ENCODE peak calls at places on chromosomes 12 and 14, in ten cellular contexts. One of them, this sample, is unnamed.

GRCh38 chr14:102218688-102219087 is 79.0 kb downstream of the WDR20 start:
- DNase-seq in body of pancreas: no peak
- DNase-seq in lung: no peak
- DNase-seq in ovary: no peak
- DNase-seq in tibial artery: no peak
- DNase-seq in heart right ventricle: no peak
- DNase-seq in endothelial cell of umbilical vein: no peak
- DNase-seq in kidney epithelial cell: no peak
- DNase-seq in fibroblast of the aortic adventitia: no peak
- DNase-seq in psoas muscle: no peak
- DNase-seq in this sample: no peak

GRCh38 chr12:6921996-6922935 is 5.5 kb upstream of the ATN1 start:
- DNase-seq in heart right ventricle: no peak
- DNase-seq in kidney epithelial cell: no peak
- DNase-seq in endothelial cell of umbilical vein: no peak
- DNase-seq in tibial artery: peak
- DNase-seq in body of pancreas: no peak
- DNase-seq in psoas muscle: no peak
- DNase-seq in lung: no peak
- DNase-seq in fibroblast of the aortic adventitia: no peak
- DNase-seq in ovary: peak
- DNase-seq in this sample: no peak

GRCh38 chr14:61670576-61670975 is 24.7 kb upstream of the HIF1A start:
- DNase-seq in body of pancreas: no peak
- DNase-seq in fibroblast of the aortic adventitia: no peak
- DNase-seq in kidney epithelial cell: no peak
- DNase-seq in heart right ventricle: no peak
- DNase-seq in tibial artery: no peak
- DNase-seq in endothelial cell of umbilical vein: no peak
- DNase-seq in psoas muscle: no peak
- DNase-seq in ovary: no peak
- DNase-seq in lung: no peak
- DNase-seq in this sample: no peak

GRCh38 chr14:42374332-42374731 is 767.7 kb downstream of the LRFN5 start:
- DNase-seq in ovary: no peak
- DNase-seq in lung: no peak
- DNase-seq in tibial artery: no peak
- DNase-seq in endothelial cell of umbilical vein: no peak
- DNase-seq in psoas muscle: no peak
- DNase-seq in kidney epithelial cell: no peak
- DNase-seq in body of pancreas: no peak
- DNase-seq in fibroblast of the aortic adventitia: no peak
- DNase-seq in heart right ventricle: no peak
- DNase-seq in this sample: no peak

GRCh38 chr14:85366226-85366625 is 163.7 kb upstream of the FLRT2 start:
- DNase-seq in lung: no peak
- DNase-seq in body of pancreas: no peak
- DNase-seq in endothelial cell of umbilical vein: no peak
- DNase-seq in tibial artery: no peak
- DNase-seq in psoas muscle: no peak
- DNase-seq in kidney epithelial cell: no peak
- DNase-seq in fibroblast of the aortic adventitia: no peak
- DNase-seq in ovary: no peak
- DNase-seq in heart right ventricle: no peak
- DNase-seq in this sample: no peak

GRCh38 chr14:89196561-89196960 is 220.5 kb downstream of the FOXN3 start:
- DNase-seq in tibial artery: no peak
- DNase-seq in heart right ventricle: no peak
- DNase-seq in kidney epithelial cell: no peak
- DNase-seq in ovary: no peak
- DNase-seq in endothelial cell of umbilical vein: no peak
- DNase-seq in body of pancreas: no peak
- DNase-seq in fibroblast of the aortic adventitia: no peak
- DNase-seq in psoas muscle: no peak
- DNase-seq in lung: no peak
- DNase-seq in this sample: no peak

GRCh38 chr12:2083561-2083960 is 30.8 kb downstream of the CACNA1C start:
- DNase-seq in body of pancreas: no peak
- DNase-seq in fibroblast of the aortic adventitia: no peak
- DNase-seq in tibial artery: no peak
- DNase-seq in heart right ventricle: no peak
- DNase-seq in lung: no peak
- DNase-seq in psoas muscle: no peak
- DNase-seq in ovary: no peak
- DNase-seq in endothelial cell of umbilical vein: no peak
- DNase-seq in kidney epithelial cell: no peak
- DNase-seq in this sample: peak

GRCh38 chr14:100398044-100398443 is 74.9 kb downstream of the SLC25A47 start:
- DNase-seq in lung: no peak
- DNase-seq in fibroblast of the aortic adventitia: no peak
- DNase-seq in endothelial cell of umbilical vein: no peak
- DNase-seq in kidney epithelial cell: peak
- DNase-seq in tibial artery: no peak
- DNase-seq in psoas muscle: no peak
- DNase-seq in body of pancreas: no peak
- DNase-seq in heart right ventricle: no peak
- DNase-seq in ovary: no peak
- DNase-seq in this sample: no peak

GRCh38 chr12:57520008-57520726 is at the start of gene DDIT3:
- DNase-seq in fibroblast of the aortic adventitia: peak
- DNase-seq in endothelial cell of umbilical vein: peak
- DNase-seq in body of pancreas: peak
- DNase-seq in psoas muscle: peak
- DNase-seq in lung: peak
- DNase-seq in tibial artery: peak
- DNase-seq in kidney epithelial cell: peak
- DNase-seq in ovary: peak
- DNase-seq in heart right ventricle: peak
- DNase-seq in this sample: peak

GRCh38 chr12:57521475-57522018 is 1.1 kb upstream of the MBD6 start:
- DNase-seq in kidney epithelial cell: no peak
- DNase-seq in ovary: peak
- DNase-seq in psoas muscle: peak
- DNase-seq in heart right ventricle: peak
- DNase-seq in body of pancreas: peak
- DNase-seq in endothelial cell of umbilical vein: no peak
- DNase-seq in tibial artery: peak
- DNase-seq in lung: no peak
- DNase-seq in fibroblast of the aortic adventitia: no peak
- DNase-seq in this sample: no peak

GRCh38 chr12:57522887-57523705 is 472 bp downstream of the MBD6 start:
- DNase-seq in fibroblast of the aortic adventitia: peak
- DNase-seq in lung: peak
- DNase-seq in psoas muscle: peak
- DNase-seq in endothelial cell of umbilical vein: peak
- DNase-seq in heart right ventricle: peak
- DNase-seq in body of pancreas: peak
- DNase-seq in ovary: peak
- DNase-seq in tibial artery: peak
- DNase-seq in kidney epithelial cell: no peak
- DNase-seq in this sample: no peak

GRCh38 chr12:57523706-57524614 is 1.3 kb downstream of the MBD6 start:
- DNase-seq in endothelial cell of umbilical vein: no peak
- DNase-seq in lung: no peak
- DNase-seq in tibial artery: no peak
- DNase-seq in body of pancreas: no peak
- DNase-seq in kidney epithelial cell: no peak
- DNase-seq in psoas muscle: no peak
- DNase-seq in fibroblast of the aortic adventitia: peak
- DNase-seq in ovary: no peak
- DNase-seq in heart right ventricle: no peak
- DNase-seq in this sample: no peak

GRCh38 chr12:57522019-57522886 is at the start of gene MBD6:
- DNase-seq in heart right ventricle: peak
- DNase-seq in ovary: peak
- DNase-seq in lung: peak
- DNase-seq in psoas muscle: peak
- DNase-seq in endothelial cell of umbilical vein: peak
- DNase-seq in body of pancreas: peak
- DNase-seq in kidney epithelial cell: no peak
- DNase-seq in tibial artery: peak
- DNase-seq in fibroblast of the aortic adventitia: peak
- DNase-seq in this sample: peak
- TF ChIP-seq CTCF in heart right ventricle: no peak
- TF ChIP-seq CTCF in ovary: no peak
- TF ChIP-seq CTCF in lung: no peak
- TF ChIP-seq CTCF in psoas muscle: no peak
- TF ChIP-seq CTCF in endothelial cell of umbilical vein: no peak
- TF ChIP-seq CTCF in body of pancreas: no peak
- TF ChIP-seq CTCF in kidney epithelial cell: no peak
- TF ChIP-seq CTCF in tibial artery: no peak
- TF ChIP-seq CTCF in fibroblast of the aortic adventitia: no peak
- TF ChIP-seq CTCF in this sample: no peak

DNA sequence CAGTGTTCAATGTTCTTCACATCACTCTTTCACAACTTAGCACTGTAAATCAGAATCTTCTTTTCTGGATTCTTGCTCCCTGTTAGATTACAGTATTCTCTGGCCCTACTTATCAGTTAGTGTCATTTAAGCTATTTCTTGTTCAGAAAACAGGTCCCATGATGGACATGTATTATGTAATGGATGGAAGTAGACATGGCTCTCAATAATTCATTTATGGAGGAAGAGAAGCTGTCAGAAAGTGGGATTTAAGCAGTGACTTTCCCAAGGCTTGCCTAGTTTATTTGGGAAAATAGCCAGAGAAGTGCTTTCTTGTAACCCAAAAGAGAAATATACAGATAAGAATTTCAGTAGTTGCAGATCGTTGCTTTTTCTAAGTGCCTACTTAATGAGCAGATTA is 1.6 kb downstream of the ERC1 start:
- DNase-seq in kidney epithelial cell: no peak
- DNase-seq in heart right ventricle: no peak
- DNase-seq in tibial artery: no peak
- DNase-seq in body of pancreas: no peak
- DNase-seq in ovary: no peak
- DNase-seq in fibroblast of the aortic adventitia: peak
- DNase-seq in psoas muscle: no peak
- DNase-seq in lung: no peak
- DNase-seq in endothelial cell of umbilical vein: no peak
- DNase-seq in this sample: peak
- H3K4me3 ChIP-seq in kidney epithelial cell: peak
- H3K4me3 ChIP-seq in heart right ventricle: peak
- H3K4me3 ChIP-seq in tibial artery: peak
- H3K4me3 ChIP-seq in body of pancreas: no peak
- H3K4me3 ChIP-seq in ovary: no peak
- H3K4me3 ChIP-seq in fibroblast of the aortic adventitia: peak
- H3K4me3 ChIP-seq in psoas muscle: peak
- H3K4me3 ChIP-seq in lung: no peak
- H3K4me3 ChIP-seq in endothelial cell of umbilical vein: no peak
- H3K4me3 ChIP-seq in this sample: peak

GRCh38 chr14:76091036-76091435 is 60.7 kb upstream of the GPATCH2L start:
- DNase-seq in lung: no peak
- DNase-seq in body of pancreas: peak
- DNase-seq in kidney epithelial cell: no peak
- DNase-seq in tibial artery: peak
- DNase-seq in heart right ventricle: peak
- DNase-seq in ovary: no peak
- DNase-seq in fibroblast of the aortic adventitia: peak
- DNase-seq in endothelial cell of umbilical vein: peak
- DNase-seq in psoas muscle: peak
- DNase-seq in this sample: peak
- TF ChIP-seq CTCF in lung: no peak
- TF ChIP-seq CTCF in body of pancreas: no peak
- TF ChIP-seq CTCF in kidney epithelial cell: peak
- TF ChIP-seq CTCF in tibial artery: peak
- TF ChIP-seq CTCF in heart right ventricle: no peak
- TF ChIP-seq CTCF in ovary: no peak
- TF ChIP-seq CTCF in fibroblast of the aortic adventitia: no peak
- TF ChIP-seq CTCF in endothelial cell of umbilical vein: peak
- TF ChIP-seq CTCF in psoas muscle: peak
- TF ChIP-seq CTCF in this sample: peak

GRCh38 chr12:120668091-120668796 is 18.7 kb upstream of the MLEC start:
- DNase-seq in lung: no peak
- DNase-seq in kidney epithelial cell: no peak
- DNase-seq in psoas muscle: no peak
- DNase-seq in body of pancreas: no peak
- DNase-seq in ovary: no peak
- DNase-seq in tibial artery: no peak
- DNase-seq in heart right ventricle: no peak
- DNase-seq in endothelial cell of umbilical vein: no peak
- DNase-seq in fibroblast of the aortic adventitia: no peak
- DNase-seq in this sample: no peak

GRCh38 chr12:120670667-120671066 is 16.3 kb upstream of the MLEC start:
- DNase-seq in fibroblast of the aortic adventitia: no peak
- DNase-seq in ovary: no peak
- DNase-seq in tibial artery: no peak
- DNase-seq in body of pancreas: no peak
- DNase-seq in lung: no peak
- DNase-seq in heart right ventricle: no peak
- DNase-seq in endothelial cell of umbilical vein: no peak
- DNase-seq in kidney epithelial cell: no peak
- DNase-seq in psoas muscle: no peak
- DNase-seq in this sample: no peak

GRCh38 chr12:120666577-120667390 is 20.2 kb upstream of the MLEC start:
- DNase-seq in psoas muscle: no peak
- DNase-seq in ovary: no peak
- DNase-seq in kidney epithelial cell: no peak
- DNase-seq in fibroblast of the aortic adventitia: no peak
- DNase-seq in endothelial cell of umbilical vein: no peak
- DNase-seq in body of pancreas: no peak
- DNase-seq in heart right ventricle: no peak
- DNase-seq in lung: no peak
- DNase-seq in tibial artery: no peak
- DNase-seq in this sample: no peak

GRCh38 chr12:120668797-120669054 is 18.2 kb upstream of the MLEC start:
- DNase-seq in kidney epithelial cell: no peak
- DNase-seq in tibial artery: no peak
- DNase-seq in psoas muscle: no peak
- DNase-seq in ovary: no peak
- DNase-seq in fibroblast of the aortic adventitia: no peak
- DNase-seq in heart right ventricle: no peak
- DNase-seq in body of pancreas: no peak
- DNase-seq in endothelial cell of umbilical vein: no peak
- DNase-seq in lung: no peak
- DNase-seq in this sample: no peak

DNA sequence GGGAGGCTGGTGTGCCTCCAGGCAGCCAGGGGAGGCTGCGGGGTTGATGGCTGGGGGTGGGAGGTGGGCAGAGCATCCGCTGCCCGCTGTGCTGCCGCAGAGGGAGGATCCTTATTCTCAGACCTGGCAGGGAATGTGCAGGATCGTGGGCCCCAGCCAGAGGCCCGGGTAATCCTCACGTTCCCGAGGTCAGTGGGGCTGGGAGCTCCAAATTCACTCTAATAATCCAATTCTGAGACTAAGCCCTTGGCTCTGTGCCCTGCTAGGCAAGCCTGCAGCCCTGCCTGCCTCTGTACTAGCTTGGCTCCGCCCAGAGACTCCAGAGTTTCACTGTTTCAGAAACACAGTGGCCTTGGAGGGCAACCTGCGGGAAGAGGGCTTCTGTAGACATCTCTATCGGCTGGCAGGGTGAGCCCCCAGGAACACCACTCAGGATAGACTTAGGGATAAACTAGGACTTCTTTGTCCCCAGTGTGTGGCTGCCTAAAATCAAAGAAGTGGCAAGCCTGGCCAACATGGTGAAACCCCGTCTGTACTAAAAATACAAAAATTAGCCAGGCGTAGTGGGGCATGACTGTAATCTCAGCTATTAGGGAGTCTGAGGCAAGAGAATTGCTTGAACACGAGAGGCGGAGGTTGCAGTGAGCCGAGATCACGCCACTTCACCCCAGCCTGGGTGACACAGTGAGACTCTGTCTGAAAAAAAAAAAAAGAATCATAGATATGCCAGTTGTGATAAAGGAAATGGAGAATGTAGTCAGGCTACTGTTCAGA is 17.7 kb upstream of the MLEC start:
- DNase-seq in ovary: peak
- DNase-seq in body of pancreas: peak
- DNase-seq in heart right ventricle: no peak
- DNase-seq in endothelial cell of umbilical vein: no peak
- DNase-seq in psoas muscle: no peak
- DNase-seq in lung: no peak
- DNase-seq in tibial artery: peak
- DNase-seq in fibroblast of the aortic adventitia: peak
- DNase-seq in kidney epithelial cell: no peak
- DNase-seq in this sample: peak
- H3K4me3 ChIP-seq in ovary: no peak
- H3K4me3 ChIP-seq in body of pancreas: no peak
- H3K4me3 ChIP-seq in heart right ventricle: no peak
- H3K4me3 ChIP-seq in endothelial cell of umbilical vein: no peak
- H3K4me3 ChIP-seq in psoas muscle: no peak
- H3K4me3 ChIP-seq in lung: no peak
- H3K4me3 ChIP-seq in tibial artery: peak
- H3K4me3 ChIP-seq in fibroblast of the aortic adventitia: no peak
- H3K4me3 ChIP-seq in kidney epithelial cell: no peak
- H3K4me3 ChIP-seq in this sample: no peak

This sample was measured in fibroblast of mammary gland.